ENCODE peak calls at places on chromosome 18, in nine cellular contexts. One of them, this sample, is unnamed.

GRCh38 chr18:80247403-80247916 is at the start of gene PARD6G:
- DNase-seq in cardiac muscle cell: peak; percentile 79
- DNase-seq in A549: peak; percentile 54
- DNase-seq in effector memory CD4-positive, alpha-beta T cell: peak; percentile 36
- DNase-seq in pancreas: peak; percentile 76
- DNase-seq in aorta: peak; percentile 85
- DNase-seq in neuronal stem cell: peak; percentile 63
- DNase-seq in tibial artery: peak; percentile 82
- DNase-seq in breast epithelium: peak; percentile 55
- DNase-seq in this sample: peak; percentile 52

GRCh38 chr18:10353791-10354190 is 100.6 kb upstream of the APCDD1 start:
- DNase-seq in neuronal stem cell: no peak
- DNase-seq in breast epithelium: no peak
- DNase-seq in tibial artery: no peak
- DNase-seq in pancreas: no peak
- DNase-seq in A549: no peak
- DNase-seq in effector memory CD4-positive, alpha-beta T cell: no peak
- DNase-seq in aorta: no peak
- DNase-seq in cardiac muscle cell: no peak
- DNase-seq in this sample: no peak

GRCh38 chr18:9449987-9450386 is 25.3 kb upstream of the RALBP1 start:
- DNase-seq in cardiac muscle cell: no peak
- DNase-seq in neuronal stem cell: no peak
- DNase-seq in tibial artery: no peak
- DNase-seq in breast epithelium: no peak
- DNase-seq in pancreas: no peak
- DNase-seq in aorta: no peak
- DNase-seq in effector memory CD4-positive, alpha-beta T cell: no peak
- DNase-seq in A549: no peak
- DNase-seq in this sample: no peak

GRCh38 chr18:45636110-45636509 is 20.8 kb downstream of the SLC14A2 start:
- DNase-seq in effector memory CD4-positive, alpha-beta T cell: no peak
- DNase-seq in aorta: no peak
- DNase-seq in A549: no peak
- DNase-seq in neuronal stem cell: no peak
- DNase-seq in cardiac muscle cell: no peak
- DNase-seq in pancreas: no peak
- DNase-seq in tibial artery: no peak
- DNase-seq in breast epithelium: no peak
- DNase-seq in this sample: no peak

GRCh38 chr18:36734589-36734988 is 94.2 kb downstream of the TPGS2 start:
- DNase-seq in neuronal stem cell: no peak
- DNase-seq in cardiac muscle cell: no peak
- DNase-seq in A549: no peak
- DNase-seq in pancreas: no peak
- DNase-seq in tibial artery: no peak
- DNase-seq in effector memory CD4-positive, alpha-beta T cell: no peak
- DNase-seq in breast epithelium: no peak
- DNase-seq in aorta: no peak
- DNase-seq in this sample: no peak

GRCh38 chr18:48896875-48897511 is 53.8 kb downstream of the SMAD7 start:
- DNase-seq in tibial artery: peak; percentile 86
- DNase-seq in A549: no peak
- DNase-seq in cardiac muscle cell: peak; percentile 52
- DNase-seq in effector memory CD4-positive, alpha-beta T cell: no peak
- DNase-seq in neuronal stem cell: no peak
- DNase-seq in breast epithelium: peak; percentile 26
- DNase-seq in aorta: peak; percentile 93
- DNase-seq in pancreas: no peak
- DNase-seq in this sample: no peak

GRCh38 chr18:57819671-57820460 is 16.8 kb upstream of the ATP8B1 start:
- DNase-seq in breast epithelium: peak; percentile 88
- DNase-seq in neuronal stem cell: no peak
- DNase-seq in cardiac muscle cell: peak; percentile 45
- DNase-seq in A549: peak; percentile 34
- DNase-seq in tibial artery: no peak
- DNase-seq in aorta: peak; percentile 79
- DNase-seq in effector memory CD4-positive, alpha-beta T cell: no peak
- DNase-seq in pancreas: peak; percentile 92
- DNase-seq in this sample: no peak

GRCh38 chr18:47561316-47561715 is 309.9 kb upstream of the SKOR2 start:
- DNase-seq in tibial artery: no peak
- DNase-seq in cardiac muscle cell: no peak
- DNase-seq in aorta: no peak
- DNase-seq in effector memory CD4-positive, alpha-beta T cell: no peak
- DNase-seq in A549: no peak
- DNase-seq in pancreas: no peak
- DNase-seq in neuronal stem cell: no peak
- DNase-seq in breast epithelium: no peak
- DNase-seq in this sample: no peak

GRCh38 chr18:69718912-69719547 is 228.6 kb downstream of the CD226 start:
- DNase-seq in A549: no peak
- DNase-seq in pancreas: no peak
- DNase-seq in neuronal stem cell: no peak
- DNase-seq in aorta: no peak
- DNase-seq in breast epithelium: no peak
- DNase-seq in cardiac muscle cell: no peak
- DNase-seq in effector memory CD4-positive, alpha-beta T cell: no peak
- DNase-seq in tibial artery: no peak
- DNase-seq in this sample: no peak

GRCh38 chr18:74791501-74792188 is 194.0 kb downstream of the ZNF407 start:
- DNase-seq in tibial artery: no peak
- DNase-seq in pancreas: no peak
- DNase-seq in aorta: no peak
- DNase-seq in cardiac muscle cell: no peak
- DNase-seq in breast epithelium: no peak
- DNase-seq in neuronal stem cell: no peak
- DNase-seq in A549: no peak
- DNase-seq in effector memory CD4-positive, alpha-beta T cell: no peak
- DNase-seq in this sample: no peak

GRCh38 chr18:79926715-79927596 is 24.5 kb downstream of the SLC66A2 start:
- DNase-seq in cardiac muscle cell: no peak
- DNase-seq in neuronal stem cell: no peak
- DNase-seq in breast epithelium: peak; percentile 12
- DNase-seq in aorta: peak; percentile 31
- DNase-seq in pancreas: peak; percentile 56
- DNase-seq in effector memory CD4-positive, alpha-beta T cell: no peak
- DNase-seq in A549: no peak
- DNase-seq in tibial artery: peak; percentile 48
- DNase-seq in this sample: no peak

GRCh38 chr18:3500016-3500415 is 50.0 kb downstream of the TGIF1 start:
- DNase-seq in cardiac muscle cell: no peak
- DNase-seq in pancreas: no peak
- DNase-seq in aorta: no peak
- DNase-seq in breast epithelium: no peak
- DNase-seq in neuronal stem cell: no peak
- DNase-seq in effector memory CD4-positive, alpha-beta T cell: no peak
- DNase-seq in tibial artery: no peak
- DNase-seq in A549: no peak
- DNase-seq in this sample: no peak

GRCh38 chr18:54075681-54076080 is 148.8 kb downstream of the MBD2 start:
- DNase-seq in tibial artery: no peak
- DNase-seq in pancreas: no peak
- DNase-seq in cardiac muscle cell: no peak
- DNase-seq in neuronal stem cell: no peak
- DNase-seq in A549: no peak
- DNase-seq in effector memory CD4-positive, alpha-beta T cell: no peak
- DNase-seq in aorta: no peak
- DNase-seq in breast epithelium: no peak
- DNase-seq in this sample: no peak

GRCh38 chr18:52395146-52395852 is 55.3 kb downstream of the DCC start:
- DNase-seq in A549: no peak
- DNase-seq in neuronal stem cell: no peak
- DNase-seq in aorta: no peak
- DNase-seq in pancreas: no peak
- DNase-seq in effector memory CD4-positive, alpha-beta T cell: no peak
- DNase-seq in cardiac muscle cell: no peak
- DNase-seq in tibial artery: no peak
- DNase-seq in breast epithelium: no peak
- DNase-seq in this sample: no peak

DNA sequence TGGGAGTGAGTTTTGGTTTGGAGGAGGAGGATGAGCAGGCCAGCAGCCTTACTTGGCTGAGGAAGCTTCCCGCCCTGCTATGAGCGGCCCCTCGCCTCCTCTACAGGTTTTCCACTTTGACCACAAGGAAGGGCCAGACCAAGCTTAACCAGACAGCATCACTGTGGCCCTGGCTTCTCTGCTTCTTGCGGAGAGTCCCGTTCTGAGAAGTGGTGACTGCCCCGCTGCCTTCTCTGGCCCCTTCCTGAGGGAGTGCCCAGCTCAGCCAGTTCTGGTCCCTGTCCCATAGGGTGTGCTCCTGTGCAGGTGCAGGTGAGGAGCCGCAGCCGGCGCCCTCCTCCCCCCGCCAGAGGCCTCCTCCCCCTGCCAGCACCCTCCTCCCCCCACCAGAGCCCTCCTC is 101.0 kb downstream of the FAM210A start:
- DNase-seq in effector memory CD4-positive, alpha-beta T cell: no peak
- DNase-seq in breast epithelium: no peak
- DNase-seq in pancreas: no peak
- DNase-seq in tibial artery: no peak
- DNase-seq in cardiac muscle cell: no peak
- DNase-seq in A549: no peak
- DNase-seq in aorta: no peak
- DNase-seq in neuronal stem cell: no peak
- DNase-seq in this sample: no peak
- H3K4me1 ChIP-seq in effector memory CD4-positive, alpha-beta T cell: no peaks in the 10 kb centered on the region
- H3K4me1 ChIP-seq in breast epithelium: no peaks in the 10 kb centered on the region
- H3K4me1 ChIP-seq in pancreas: no peaks in the 10 kb centered on the region
- H3K4me1 ChIP-seq in tibial artery: no peaks in the 10 kb centered on the region
- H3K4me1 ChIP-seq in cardiac muscle cell: peaks cover 10% of the 10 kb centered on the region
- H3K4me1 ChIP-seq in A549: peaks cover 5% of the 10 kb centered on the region
- H3K4me1 ChIP-seq in aorta: no peaks in the 10 kb centered on the region
- H3K4me1 ChIP-seq in neuronal stem cell: peaks cover 8% of the 10 kb centered on the region
- H3K4me1 ChIP-seq in this sample: no peaks in the 10 kb centered on the region

DNA sequence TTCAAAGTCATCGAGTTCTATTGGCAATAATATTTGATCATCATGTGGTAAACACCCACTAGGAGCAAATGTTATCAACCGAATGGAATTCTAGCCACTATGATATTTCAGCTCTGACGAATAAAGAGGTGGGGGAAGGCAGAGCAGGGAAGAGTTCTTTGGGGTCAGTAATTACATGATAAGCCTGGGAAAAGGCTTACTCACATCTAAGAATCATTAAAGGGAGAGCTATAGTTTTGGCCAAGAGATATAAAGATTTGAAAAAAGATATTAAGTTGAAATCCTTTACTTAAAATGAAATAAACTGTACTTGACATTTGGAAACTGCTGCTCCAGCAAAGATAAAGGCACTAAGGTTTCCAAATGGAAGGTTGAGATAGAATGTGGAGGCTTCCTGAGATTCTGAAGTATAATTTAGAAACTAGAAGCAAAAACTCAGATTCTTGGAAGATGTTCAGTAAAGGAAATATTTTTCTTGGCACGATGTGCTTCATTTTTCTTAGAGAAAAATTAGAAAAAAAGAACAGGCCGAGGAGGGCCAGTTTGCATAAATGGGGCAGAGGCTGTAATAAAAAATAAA is 104.7 kb upstream of the ARHGAP28 start:
- DNase-seq in A549: no peak
- DNase-seq in aorta: no peak
- DNase-seq in effector memory CD4-positive, alpha-beta T cell: no peak
- DNase-seq in pancreas: no peak
- DNase-seq in tibial artery: no peak
- DNase-seq in neuronal stem cell: no peak
- DNase-seq in cardiac muscle cell: no peak
- DNase-seq in breast epithelium: no peak
- DNase-seq in this sample: no peak
- H3K4me3 ChIP-seq in A549: no peak overlapping the region
- H3K4me3 ChIP-seq in aorta: no peak overlapping the region
- H3K4me3 ChIP-seq in effector memory CD4-positive, alpha-beta T cell: no peak overlapping the region
- H3K4me3 ChIP-seq in pancreas: no peak overlapping the region
- H3K4me3 ChIP-seq in tibial artery: no peak overlapping the region
- H3K4me3 ChIP-seq in neuronal stem cell: no peak overlapping the region
- H3K4me3 ChIP-seq in cardiac muscle cell: no peak overlapping the region
- H3K4me3 ChIP-seq in breast epithelium: no peak overlapping the region
- H3K4me3 ChIP-seq in this sample: no peak overlapping the region

GRCh38 chr18:71250191-71250590 is 961.3 kb downstream of the SOCS6 start:
- DNase-seq in A549: no peak
- DNase-seq in aorta: no peak
- DNase-seq in neuronal stem cell: no peak
- DNase-seq in tibial artery: no peak
- DNase-seq in breast epithelium: no peak
- DNase-seq in pancreas: no peak
- DNase-seq in cardiac muscle cell: no peak
- DNase-seq in effector memory CD4-positive, alpha-beta T cell: no peak
- DNase-seq in this sample: no peak
- H3K4me1 ChIP-seq in A549: no peaks in the 10 kb centered on the region
- H3K4me1 ChIP-seq in aorta: no peaks in the 10 kb centered on the region
- H3K4me1 ChIP-seq in neuronal stem cell: no peaks in the 10 kb centered on the region
- H3K4me1 ChIP-seq in tibial artery: no peaks in the 10 kb centered on the region
- H3K4me1 ChIP-seq in breast epithelium: no peaks in the 10 kb centered on the region
- H3K4me1 ChIP-seq in pancreas: no peaks in the 10 kb centered on the region
- H3K4me1 ChIP-seq in cardiac muscle cell: no peaks in the 10 kb centered on the region
- H3K4me1 ChIP-seq in effector memory CD4-positive, alpha-beta T cell: no peaks in the 10 kb centered on the region
- H3K4me1 ChIP-seq in this sample: no peaks in the 10 kb centered on the region

DNA sequence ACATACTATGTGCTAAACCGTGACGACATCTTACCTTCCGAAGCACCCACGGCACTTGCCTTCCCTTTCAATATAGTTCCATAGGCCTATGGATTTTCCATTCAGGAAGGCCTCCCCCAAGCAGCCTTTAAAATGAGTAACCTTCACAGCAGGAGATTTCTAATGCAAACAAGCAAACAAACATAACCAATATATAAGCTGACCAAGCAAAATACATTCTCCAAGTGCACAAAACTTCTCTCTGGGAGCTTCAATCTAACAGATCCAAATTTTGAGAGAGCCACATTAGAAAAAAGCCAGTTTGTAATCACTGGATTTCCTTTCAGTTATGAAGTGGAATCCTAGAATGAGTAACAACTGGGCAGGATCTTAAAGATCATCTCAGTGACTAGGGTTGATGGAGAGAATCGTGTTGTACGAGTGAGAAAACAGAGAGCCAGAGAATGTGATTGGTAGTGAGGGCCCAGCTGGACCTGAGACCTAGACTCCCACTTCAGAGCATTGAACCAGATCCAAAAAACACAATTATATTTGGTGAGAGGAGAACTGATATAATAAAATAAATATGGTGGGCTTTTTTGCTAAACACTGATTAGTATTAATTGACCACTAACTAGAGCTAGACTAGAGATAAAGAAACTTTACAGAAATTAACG is 145.6 kb downstream of the LAMA1 start:
- DNase-seq in A549: no peak
- DNase-seq in pancreas: no peak
- DNase-seq in aorta: no peak
- DNase-seq in breast epithelium: no peak
- DNase-seq in tibial artery: no peak
- DNase-seq in neuronal stem cell: no peak
- DNase-seq in effector memory CD4-positive, alpha-beta T cell: no peak
- DNase-seq in cardiac muscle cell: no peak
- DNase-seq in this sample: no peak
- H3K4me3 ChIP-seq in A549: no peak overlapping the region
- H3K4me3 ChIP-seq in pancreas: no peak overlapping the region
- H3K4me3 ChIP-seq in aorta: no peak overlapping the region
- H3K4me3 ChIP-seq in breast epithelium: no peak overlapping the region
- H3K4me3 ChIP-seq in tibial artery: no peak overlapping the region
- H3K4me3 ChIP-seq in neuronal stem cell: no peak overlapping the region
- H3K4me3 ChIP-seq in effector memory CD4-positive, alpha-beta T cell: no peak overlapping the region
- H3K4me3 ChIP-seq in cardiac muscle cell: no peak overlapping the region
- H3K4me3 ChIP-seq in this sample: no peak overlapping the region

This sample was measured in CD8-positive, alpha-beta memory T cell.